ENCODE peak calls at places on chromosomes 2 and 18, in seven cellular contexts. V, D, A, T, W, H and X are unnamed samples.

GRCh38 chr2:1051075-1051474 is 100.4 kb downstream of the SNTG2 start:
- DNase-seq in V (no peak), D (no peak), A (no peak), T (no peak), W (peak), H (peak), X (no peak)

GRCh38 chr18:61896767-61897166 is 4.0 kb upstream of the RNF152 start:
- DNase-seq in V (no peak), D (peak), A (no peak), T (no peak), W (no peak), H (peak), X (no peak)

GRCh38 chr18:45085916-45086624 is 405.4 kb downstream of the SETBP1 start:
- DNase-seq in V (no peak), D (no peak), A (no peak), T (no peak), W (no peak), H (no peak), X (no peak)

GRCh38 chr2:239919779-239920545 is 105.2 kb downstream of the NDUFA10 start:
- DNase-seq in V (peak), D (no peak), A (no peak), T (no peak), W (no peak), H (no peak), X (peak)

GRCh38 chr2:216149741-216150140 is 40.6 kb downstream of the XRCC5 start:
- DNase-seq in V (no peak), D (no peak), A (no peak), T (no peak), W (no peak), H (peak), X (no peak)

GRCh38 chr2:218262631-218263586 is 2.1 kb downstream of the GPBAR1 start:
- DNase-seq in V (no peak), D (no peak), A (no peak), T (no peak), W (no peak), H (no peak), X (no peak)

GRCh38 chr2:157825885-157826284 is 50.2 kb downstream of the ACVR1 start:
- DNase-seq in V (no peak), D (no peak), A (peak), T (no peak), W (no peak), H (peak), X (no peak)

GRCh38 chr2:30267576-30267975 is 36.2 kb downstream of the LBH start:
- DNase-seq in V (no peak), D (no peak), A (no peak), T (no peak), W (no peak), H (no peak), X (no peak)

GRCh38 chr2:3529316-3530025 is 10.1 kb upstream of the ADI1 start:
- DNase-seq in V (no peak), D (no peak), A (no peak), T (no peak), W (no peak), H (no peak), X (no peak)

GRCh38 chr18:50398099-50398498 is 23.3 kb downstream of the SKA1 start:
- DNase-seq in V (no peak), D (no peak), A (no peak), T (no peak), W (no peak), H (no peak), X (no peak)

GRCh38 chr2:134704173-134704572 is 14.6 kb downstream of the TMEM163 start:
- DNase-seq in V (no peak), D (no peak), A (no peak), T (no peak), W (no peak), H (no peak), X (no peak)

GRCh38 chr18:72830109-72830508 is 37.7 kb downstream of the NETO1 start:
- DNase-seq in V (no peak), D (no peak), A (no peak), T (peak), W (peak), H (no peak), X (no peak)

GRCh38 chr2:119545076-119545475 is 827 bp downstream of the CFAP221 start:
- DNase-seq in V (no peak), D (no peak), A (no peak), T (no peak), W (no peak), H (peak), X (no peak)

GRCh38 chr18:75044296-75044695 is 164.6 kb downstream of the PTGR3 start:
- DNase-seq in V (no peak), D (no peak), A (no peak), T (no peak), W (no peak), H (no peak), X (no peak)

GRCh38 chr18:75044791-75045190 is 164.1 kb downstream of the PTGR3 start:
- DNase-seq in V (no peak), D (no peak), A (no peak), T (no peak), W (no peak), H (no peak), X (no peak)

GRCh38 chr18:75043478-75043877 is 165.5 kb downstream of the PTGR3 start:
- DNase-seq in V (no peak), D (no peak), A (no peak), T (no peak), W (no peak), H (no peak), X (no peak)

GRCh38 chr18:75045249-75045648 is 163.7 kb downstream of the PTGR3 start:
- DNase-seq in V (no peak), D (no peak), A (no peak), T (no peak), W (no peak), H (no peak), X (no peak)

GRCh38 chr18:75041586-75041985 is 167.4 kb downstream of the PTGR3 start:
- DNase-seq in V (no peak), D (no peak), A (no peak), T (no peak), W (peak), H (peak), X (no peak)
- TF ChIP-seq CTCF in V (no peak), D (peak), A (peak), T (peak), W (peak), H (peak), X (peak)

GRCh38 chr18:35508746-35509338 is 11.1 kb upstream of the INO80C start:
- DNase-seq in V (no peak), D (peak), A (no peak), T (no peak), W (no peak), H (no peak), X (no peak)
- H3K27ac ChIP-seq in V (no peak), D (no peak), A (no peak), T (no peak), W (peak), H (no peak), X (no peak)

DNA sequence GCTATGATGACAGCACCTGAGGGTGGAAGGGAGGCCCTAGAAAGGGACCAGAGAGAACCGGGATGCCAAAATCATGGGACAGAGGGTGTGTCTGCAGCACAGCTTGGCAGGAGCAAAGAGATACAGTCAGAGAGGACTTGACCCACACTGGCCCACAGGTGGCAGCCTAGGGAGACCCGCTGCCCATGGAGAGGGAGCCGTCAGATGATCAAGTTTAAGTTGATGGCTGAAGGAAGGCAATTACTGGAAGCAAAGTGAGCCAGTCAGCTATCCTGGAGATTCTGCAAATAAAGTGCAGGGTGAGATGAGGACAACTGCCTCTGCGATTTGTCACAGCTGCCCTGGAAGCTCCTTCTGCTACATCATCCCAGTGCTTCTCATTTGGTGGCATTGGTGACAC is 74.0 kb downstream of the CMPK2 start:
- DNase-seq in V (no peak), D (no peak), A (no peak), T (no peak), W (peak), H (no peak), X (no peak)
- TF ChIP-seq CTCF in V (no peak), D (no peak), A (no peak), T (no peak), W (no peak), H (no peak), X (no peak)

DNA sequence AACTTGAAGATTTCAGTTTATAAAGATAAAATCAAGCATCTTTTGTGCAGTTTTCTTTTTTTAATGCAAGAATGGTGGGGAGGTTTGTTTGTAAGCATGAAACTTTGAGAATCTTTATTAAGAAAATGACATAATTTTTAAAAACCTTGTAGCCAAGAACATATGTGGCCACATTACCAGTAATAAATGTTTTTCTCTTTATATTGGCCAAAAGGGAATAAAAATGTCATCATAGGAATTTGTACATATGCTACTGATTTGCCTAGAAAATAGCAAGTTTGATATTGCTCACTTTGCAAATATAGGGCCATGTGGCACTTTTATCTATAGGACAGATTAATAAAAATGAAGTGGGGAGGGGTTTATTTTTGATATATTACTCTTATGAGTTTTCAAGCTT is 25.6 kb downstream of the METTL21A start:
- DNase-seq in V (no peak), D (no peak), A (no peak), T (no peak), W (no peak), H (no peak), X (no peak)
- H3K27ac ChIP-seq in V (no peak), D (no peak), A (no peak), T (no peak), W (no peak), H (no peak), X (no peak)

GRCh38 chr2:235922851-235923250 is 245.3 kb downstream of the GBX2 start:
- DNase-seq in V (no peak), D (no peak), A (no peak), T (no peak), W (no peak), H (no peak), X (no peak)
- TF ChIP-seq CTCF in V (no peak), D (no peak), A (no peak), T (no peak), W (no peak), H (no peak), X (no peak)

GRCh38 chr2:108623616-108624015 is 89.3 kb downstream of the LIMS1 start:
- DNase-seq in V (no peak), D (no peak), A (no peak), T (no peak), W (no peak), H (no peak), X (no peak)

GRCh38 chr2:108621087-108621559 is 86.9 kb downstream of the LIMS1 start:
- DNase-seq in V (peak), D (peak), A (no peak), T (no peak), W (peak), H (no peak), X (peak)

GRCh38 chr2:108620656-108621055 is 86.4 kb downstream of the LIMS1 start:
- DNase-seq in V (no peak), D (no peak), A (no peak), T (no peak), W (no peak), H (no peak), X (no peak)

GRCh38 chr2:108619916-108620620 is 85.8 kb downstream of the LIMS1 start:
- DNase-seq in V (no peak), D (no peak), A (no peak), T (no peak), W (no peak), H (no peak), X (no peak)

GRCh38 chr2:108621689-108622681 is 87.7 kb downstream of the LIMS1 start:
- DNase-seq in V (no peak), D (no peak), A (no peak), T (no peak), W (no peak), H (no peak), X (no peak)
- H3K27ac ChIP-seq in V (peak), D (peak), A (peak), T (no peak), W (peak), H (peak), X (peak)

GRCh38 chr2:168517801-168518200 is 61.7 kb downstream of the CERS6 start:
- DNase-seq in V (no peak), D (no peak), A (no peak), T (no peak), W (no peak), H (no peak), X (no peak)

GRCh38 chr2:168521342-168521741 is 65.3 kb downstream of the CERS6 start:
- DNase-seq in V (no peak), D (no peak), A (no peak), T (no peak), W (no peak), H (no peak), X (no peak)

GRCh38 chr2:168519534-168520308 is 63.6 kb downstream of the CERS6 start:
- DNase-seq in V (no peak), D (no peak), A (no peak), T (no peak), W (no peak), H (peak), X (no peak)

GRCh38 chr2:168515502-168515901 is 59.4 kb downstream of the CERS6 start:
- DNase-seq in V (no peak), D (no peak), A (no peak), T (no peak), W (no peak), H (peak), X (no peak)

GRCh38 chr2:168518555-168519066 is 62.5 kb downstream of the CERS6 start:
- DNase-seq in V (no peak), D (no peak), A (no peak), T (no peak), W (no peak), H (peak), X (no peak)
- TF ChIP-seq CTCF in V (no peak), D (no peak), A (no peak), T (no peak), W (no peak), H (no peak), X (no peak)

GRCh38 chr2:201633862-201634261 is 9.4 kb downstream of the TMEM237 start:
- DNase-seq in V (no peak), D (no peak), A (no peak), T (no peak), W (no peak), H (no peak), X (no peak)

GRCh38 chr2:201628545-201628944 is 14.8 kb downstream of the TMEM237 start:
- DNase-seq in V (no peak), D (no peak), A (no peak), T (no peak), W (no peak), H (no peak), X (no peak)

GRCh38 chr2:201631041-201631440 is 12.3 kb downstream of the TMEM237 start:
- DNase-seq in V (no peak), D (no peak), A (no peak), T (no peak), W (no peak), H (no peak), X (no peak)

DNA sequence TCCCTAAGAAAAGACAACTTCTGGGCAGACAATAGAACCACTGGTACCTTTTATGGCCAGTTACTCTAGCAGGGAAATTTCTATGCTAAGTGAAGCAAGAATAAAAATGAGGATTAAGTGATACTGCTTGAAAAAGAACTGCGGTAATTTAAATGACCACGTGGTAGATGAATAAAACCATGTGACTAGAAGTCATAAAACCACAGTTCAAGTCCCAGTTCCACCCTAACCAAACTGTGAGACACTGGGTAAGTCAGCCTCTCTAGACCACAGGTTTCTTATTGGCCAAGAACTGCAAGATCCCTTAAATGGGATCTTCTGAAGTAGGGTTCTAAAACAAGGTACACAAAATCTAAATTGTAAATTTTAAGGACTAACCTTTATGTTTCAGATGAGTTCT is 12.7 kb downstream of the TMEM237 start:
- DNase-seq in V (no peak), D (no peak), A (no peak), T (no peak), W (no peak), H (no peak), X (no peak)
- H3K27ac ChIP-seq in V (no peak), D (no peak), A (no peak), T (no peak), W (no peak), H (no peak), X (no peak)